ENCODE peak calls at places on chromosomes 16 and 17, in five cellular contexts. G is cardiac muscle cell, J is heart left ventricle, Z is keratinocyte, M is GM23338. I is an unnamed sample. For H3K36me3 and H3K27me3, the result is how much of the 10 kb centered on the place peaks cover.

GRCh38 chr16:50372611-50373344 is 4.0 kb upstream of the BRD7 start:
- DNase-seq in G (no peak), J (peak), Z (no peak), M (no peak), I (no peak)

GRCh38 chr16:29684671-29685070 is 5.7 kb downstream of the QPRT start:
- DNase-seq in G (no peak), Z (no peak), M (no peak), J (no peak), I (peak)

GRCh38 chr16:66923866-66924265 is 1.5 kb downstream of the RRAD start:
- DNase-seq in J (no peak), G (no peak), M (no peak), Z (no peak), I (peak)

GRCh38 chr17:27609606-27610303 is 21.2 kb upstream of the LGALS9 start:
- DNase-seq in G (peak), Z (no peak), M (peak), J (no peak), I (peak)

GRCh38 chr16:75109732-75110243 is 6.8 kb downstream of the LDHD start:
- DNase-seq in J (peak), G (no peak), M (no peak), Z (no peak), I (peak)

GRCh38 chr17:45020354-45021138 is 30.9 kb downstream of the DCAKD start:
- DNase-seq in J (no peak), Z (no peak), G (peak), M (peak), I (peak)

GRCh38 chr17:80749611-80750010 is 205.0 kb downstream of the RPTOR start:
- DNase-seq in G (no peak), J (no peak), Z (no peak), M (no peak), I (no peak)

GRCh38 chr17:10073026-10073425 is 125.4 kb downstream of the GAS7 start:
- DNase-seq in Z (peak), G (no peak), M (no peak), J (no peak), I (no peak)

GRCh38 chr16:49055824-49056545 is 225.7 kb downstream of the CBLN1 start:
- DNase-seq in Z (no peak), G (no peak), M (peak), J (no peak), I (peak)

GRCh38 chr16:68272501-68273209 is 8.3 kb downstream of the SLC7A6 start:
- DNase-seq in M (no peak), J (no peak), Z (no peak), G (no peak), I (no peak)

GRCh38 chr17:4420692-4421131 is 13.0 kb upstream of the SPNS3 start:
- DNase-seq in M (peak), G (peak), J (peak), Z (no peak), I (peak)

GRCh38 chr17:79808763-79809529 is 12.1 kb upstream of the CBX8 start:
- DNase-seq in J (no peak), M (peak), Z (no peak), G (peak), I (peak)

GRCh38 chr17:17551361-17551760 is 40.1 kb downstream of the PEMT start:
- DNase-seq in G (peak), Z (no peak), M (peak), J (peak), I (peak)

GRCh38 chr17:43579570-43580140 is 33.5 kb upstream of the ETV4 start:
- DNase-seq in G (peak), M (no peak), Z (peak), J (no peak), I (no peak)

GRCh38 chr17:19762515-19762961 is 14.4 kb upstream of the ALDH3A1 start:
- DNase-seq in M (peak), J (peak), Z (no peak), G (peak), I (peak)

GRCh38 chr17:55533611-55534010 is 22.4 kb upstream of the SMIM36 start:
- DNase-seq in Z (no peak), M (no peak), J (no peak), G (peak), I (no peak)

GRCh38 chr16:69513180-69513966 is 52.4 kb upstream of the NFAT5 start:
- DNase-seq in G (no peak), M (peak), J (no peak), Z (peak), I (no peak)

GRCh38 chr17:47265983-47266541 is 12.4 kb downstream of the ITGB3 start:
- DNase-seq in G (peak), J (peak), M (no peak), Z (no peak), I (no peak)

GRCh38 chr16:85974428-85975375 is 75.7 kb downstream of the IRF8 start:
- DNase-seq in Z (no peak), M (no peak), J (no peak), G (no peak), I (no peak)

GRCh38 chr17:28317965-28318758 is 838 bp upstream of the TMEM97 start:
- DNase-seq in G (peak), Z (no peak), M (peak), J (no peak), I (peak)

GRCh38 chr17:66976781-66977201 is 12.3 kb downstream of the CACNG4 start:
- DNase-seq in M (no peak), G (peak), Z (no peak), J (peak), I (no peak)

GRCh38 chr17:45372325-45372869 is 55.6 kb upstream of the MAP3K14 start:
- DNase-seq in G (peak), J (no peak), Z (no peak), M (no peak), I (peak)

GRCh38 chr16:50279142-50279865 is 13.0 kb downstream of the ADCY7 start:
- DNase-seq in M (no peak), G (peak), Z (no peak), J (peak), I (peak)

GRCh38 chr16:30783280-30784109 is 3.5 kb downstream of the ZNF629 start:
- DNase-seq in Z (no peak), G (no peak), M (no peak), J (no peak), I (no peak)

GRCh38 chr16:30784215-30784614 is 2.8 kb downstream of the ZNF629 start:
- DNase-seq in J (no peak), G (no peak), M (no peak), Z (no peak), I (no peak)

GRCh38 chr16:30786115-30786935 is 680 bp downstream of the ZNF629 start:
- DNase-seq in J (no peak), M (peak), Z (no peak), G (peak), I (peak)

GRCh38 chr16:30786936-30787612 is at the start of gene ZNF629:
- DNase-seq in Z (no peak), G (peak), J (peak), M (peak), I (peak)

GRCh38 chr16:30785126-30786106 is 1.6 kb downstream of the ZNF629 start:
- DNase-seq in J (no peak), Z (no peak), M (no peak), G (no peak), I (no peak)
- H3K4me3 ChIP-seq in J (peak), Z (peak), M (peak), G (peak), I (peak)

GRCh38 chr17:78081551-78081950 is 47.0 kb downstream of the TMC6 start:
- DNase-seq in G (no peak), J (no peak), Z (no peak), M (no peak), I (no peak)

GRCh38 chr17:78075545-78075944 is 53.0 kb downstream of the TMC6 start:
- DNase-seq in J (no peak), Z (no peak), M (no peak), G (no peak), I (no peak)

GRCh38 chr17:78075011-78075410 is 53.5 kb downstream of the TMC6 start:
- DNase-seq in Z (no peak), J (no peak), M (no peak), G (no peak), I (no peak)

GRCh38 chr17:78082988-78083387 is 45.6 kb downstream of the TMC6 start:
- DNase-seq in G (no peak), Z (no peak), M (no peak), J (no peak), I (no peak)

DNA sequence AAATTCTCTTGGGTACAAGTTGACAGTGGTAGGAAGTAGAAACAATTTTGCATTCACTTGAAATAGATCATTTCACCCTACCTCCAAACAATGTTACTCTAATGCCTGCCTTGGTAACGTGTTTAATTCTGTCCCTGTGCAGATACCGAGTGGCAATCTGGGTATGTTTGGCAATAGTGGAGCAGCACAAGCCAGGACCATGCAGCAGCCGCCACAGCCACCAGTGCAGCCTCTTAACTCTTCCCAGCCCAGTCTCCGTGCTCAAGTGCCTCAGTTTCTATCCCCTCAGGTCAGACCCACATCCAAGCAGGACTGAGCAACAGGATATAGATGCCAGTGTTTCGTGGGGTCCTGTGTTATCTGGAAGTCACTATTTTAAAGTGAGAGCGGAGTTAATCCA is 49.3 kb downstream of the TMC6 start:
- DNase-seq in Z (no peak), J (no peak), G (no peak), M (no peak), I (no peak)
- H3K36me3 ChIP-seq in Z (under half), J (half or more), G (half or more), M (under half), I (under half)

GRCh38 chr16:1286492-1287094 is 22.8 kb upstream of the UBE2I start:
- DNase-seq in G (no peak), Z (no peak), J (no peak), M (no peak), I (no peak)
- H3K27me3 ChIP-seq in G (under half), Z (half or more), J (half or more), M (under half), I (under half)

DNA sequence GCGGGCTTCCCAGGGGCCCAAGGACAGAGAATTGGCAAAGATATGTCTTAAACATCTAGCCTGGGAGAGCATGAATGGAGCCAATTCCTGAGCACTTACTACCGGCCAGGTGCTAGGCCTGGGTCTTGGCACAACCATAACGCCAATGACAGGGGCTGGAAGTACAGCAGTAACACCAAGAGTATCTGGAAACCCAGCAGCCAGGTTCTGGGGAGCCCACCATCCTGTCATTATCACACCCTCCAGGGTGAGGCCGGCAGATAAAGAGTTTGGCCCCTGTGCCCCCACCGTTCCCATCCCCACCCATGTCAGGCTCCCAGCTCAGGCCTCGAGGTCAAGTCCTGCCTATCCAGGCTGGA is 512 bp upstream of the TMC8 start:
- DNase-seq in Z (no peak), J (no peak), M (no peak), G (no peak), I (peak)
- H3K4me3 ChIP-seq in Z (no peak), J (peak), M (peak), G (no peak), I (no peak)